ENCODE peak calls at places on chromosomes 1 and 21, in seven cellular contexts. U is IMR-90; A is CD8-positive, alpha-beta T cell; L is cardiac muscle cell; C is endodermal cell; G is WERI-Rb-1; H is body of pancreas. T is an unnamed sample.

GRCh38 chr1:115099693-115100050 is 10.4 kb upstream of the TSPAN2 start:
- DNase-seq in C (no peak), H (no peak), U (no peak), A (no peak), L (no peak), G (no peak), T (no peak)

GRCh38 chr1:155000725-155001437 is 1.7 kb upstream of the ZBTB7B start:
- DNase-seq in C (peak), L (peak), A (peak), G (peak), H (peak), U (peak), T (peak)

GRCh38 chr1:243693764-243694163 is 156.3 kb downstream of the AKT3 start:
- DNase-seq in A (no peak), U (no peak), L (no peak), C (no peak), H (no peak), G (no peak), T (no peak)

GRCh38 chr1:151047591-151047924 is at the start of gene C1orf56:
- DNase-seq in L (peak), U (peak), G (peak), C (peak), A (peak), H (peak), T (peak)

GRCh38 chr1:14451217-14451616 is 147.3 kb upstream of the KAZN start:
- DNase-seq in U (no peak), A (no peak), G (no peak), C (no peak), L (no peak), H (no peak), T (no peak)

GRCh38 chr21:36964832-36965719 is 1.4 kb downstream of the HLCS start:
- DNase-seq in C (no peak), L (no peak), H (no peak), G (no peak), U (no peak), A (no peak), T (no peak)

GRCh38 chr1:66446261-66447001 is 87.5 kb upstream of the SGIP1 start:
- DNase-seq in U (peak), A (peak), H (peak), G (peak), L (peak), C (peak), T (no peak)

GRCh38 chr1:39214021-39214713 is 9.7 kb downstream of the MACF1 start:
- DNase-seq in U (no peak), C (peak), H (no peak), G (peak), A (no peak), L (peak), T (peak)

GRCh38 chr1:195851804-195852203 is 756.4 kb downstream of the KCNT2 start:
- DNase-seq in C (no peak), U (peak), G (no peak), H (no peak), A (no peak), L (no peak), T (no peak)

GRCh38 chr1:212438831-212439237 is 6.1 kb downstream of the NENF start:
- DNase-seq in U (peak), A (no peak), C (no peak), L (no peak), H (no peak), G (no peak), T (no peak)

GRCh38 chr21:36147891-36148290 is 8.7 kb upstream of the DOP1B start:
- DNase-seq in A (no peak), G (no peak), U (no peak), C (no peak), L (no peak), H (no peak), T (no peak)

GRCh38 chr1:86296305-86297205 is 99.6 kb downstream of the ODF2L start:
- DNase-seq in H (no peak), U (no peak), G (no peak), C (no peak), A (no peak), L (no peak), T (no peak)

GRCh38 chr1:92310185-92310597 is 11.3 kb downstream of the RPAP2 start:
- DNase-seq in U (peak), G (no peak), H (no peak), C (no peak), A (no peak), L (peak), T (no peak)

GRCh38 chr1:32539584-32540571 is 651 bp downstream of the ZBTB8A start:
- DNase-seq in U (peak), A (no peak), L (peak), C (peak), H (peak), G (peak), T (peak)

GRCh38 chr1:224378855-224379631 is 22.4 kb downstream of the CNIH4 start:
- DNase-seq in L (no peak), A (no peak), C (no peak), U (no peak), H (no peak), G (no peak), T (no peak)

GRCh38 chr1:184875218-184875617 is 99.1 kb downstream of the NIBAN1 start:
- DNase-seq in A (no peak), G (no peak), C (no peak), H (no peak), L (no peak), U (no peak), T (no peak)

GRCh38 chr1:206866062-206866461 is 639 bp downstream of the IL20 start:
- DNase-seq in U (peak), G (no peak), C (no peak), A (no peak), L (no peak), H (no peak), T (no peak)

GRCh38 chr21:39348355-39349210 is at the start of gene HMGN1:
- DNase-seq in A (peak), L (peak), U (peak), C (peak), G (peak), H (peak), T (peak)
- TF ChIP-seq CTCF in A (no peak), L (no peak), U (peak), C (no peak), G (no peak), H (peak), T (no peak)

GRCh38 chr1:21659099-21659923 is 9.8 kb downstream of the RAP1GAP start:
- DNase-seq in H (peak), G (peak), C (peak), L (peak), A (peak), U (peak), T (peak)
- H3K27ac ChIP-seq in H (no peak), G (no peak), C (no peak), L (no peak), A (no peak), U (no peak), T (no peak)

DNA sequence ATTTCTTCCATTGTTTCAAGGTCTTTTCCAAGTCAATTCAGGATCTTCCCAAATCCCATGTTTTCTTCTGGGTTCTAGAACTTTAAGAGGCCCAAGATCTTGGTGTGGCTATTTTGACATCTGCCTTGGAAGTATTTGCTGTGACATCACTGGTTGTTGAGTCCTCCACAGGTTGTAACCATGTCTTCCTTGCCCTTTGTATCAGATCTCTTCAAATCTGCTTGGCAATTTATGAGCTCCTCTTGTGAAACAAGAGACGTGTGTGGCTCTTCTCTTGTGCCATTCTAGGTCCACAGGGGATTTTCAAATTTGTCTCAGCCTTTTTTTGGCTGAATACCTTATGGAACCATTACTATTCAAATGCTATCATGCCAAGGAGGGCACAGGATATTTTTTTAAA is 60.3 kb upstream of the KCNK2 start:
- DNase-seq in L (no peak), H (no peak), A (no peak), C (no peak), U (peak), G (no peak), T (no peak)
- H3K4me3 ChIP-seq in L (no peak), H (no peak), A (no peak), C (no peak), U (peak), G (no peak), T (no peak)

GRCh38 chr1:6602669-6603423 is at the start of gene KLHL21:
- DNase-seq in L (peak), A (peak), G (peak), U (peak), C (peak), H (peak), T (peak)

GRCh38 chr1:6601865-6602668 is 602 bp downstream of the KLHL21 start:
- DNase-seq in C (peak), G (no peak), A (no peak), H (peak), U (peak), L (peak), T (peak)

GRCh38 chr1:6600410-6601048 is 2.1 kb downstream of the KLHL21 start:
- DNase-seq in A (no peak), C (no peak), H (no peak), G (peak), U (peak), L (no peak), T (no peak)

GRCh38 chr1:6599141-6599975 is 3.3 kb downstream of the KLHL21 start:
- DNase-seq in C (no peak), G (no peak), L (no peak), A (peak), H (peak), U (no peak), T (no peak)

GRCh38 chr1:6601049-6601864 is 1.4 kb downstream of the KLHL21 start:
- DNase-seq in G (no peak), H (peak), A (peak), C (peak), L (peak), U (peak), T (peak)
- TF ChIP-seq CTCF in G (peak), H (no peak), A (no peak), C (no peak), L (no peak), U (no peak), T (no peak)

T was measured in left ventricle myocardium inferior.